ENCODE peak calls at places on chromosome 3, in four cellular contexts. One of them, this sample, is unnamed.

GRCh38 chr3:50525987-50526386 is 22.6 kb upstream of the CACNA2D2 start:
- DNase-seq in stomach: peak; percentile 35
- DNase-seq in suprapubic skin: no peak
- DNase-seq in transverse colon: no peak
- DNase-seq in this sample: no peak

GRCh38 chr3:110806924-110807323 is 264.7 kb upstream of the NECTIN3 start:
- DNase-seq in stomach: no peak
- DNase-seq in transverse colon: no peak
- DNase-seq in suprapubic skin: no peak
- DNase-seq in this sample: no peak

GRCh38 chr3:159649951-159650350 is 338.7 kb upstream of the IL12A start:
- DNase-seq in suprapubic skin: no peak
- DNase-seq in stomach: no peak
- DNase-seq in transverse colon: no peak
- DNase-seq in this sample: no peak

GRCh38 chr3:57810471-57811144 is 54.5 kb downstream of the SLMAP start:
- DNase-seq in transverse colon: no peak
- DNase-seq in suprapubic skin: no peak
- DNase-seq in stomach: no peak
- DNase-seq in this sample: no peak

GRCh38 chr3:9947025-9947995 is 4.9 kb downstream of the PRRT3 start:
- DNase-seq in transverse colon: peak; percentile 80
- DNase-seq in suprapubic skin: peak; percentile 72
- DNase-seq in stomach: peak; percentile 81
- DNase-seq in this sample: peak; percentile 65

GRCh38 chr3:151171145-151171544 is 31.9 kb downstream of the GPR171 start:
- DNase-seq in stomach: no peak
- DNase-seq in transverse colon: peak; percentile 39
- DNase-seq in suprapubic skin: no peak
- DNase-seq in this sample: no peak

GRCh38 chr3:70393881-70394612 is 81.6 kb upstream of the MDFIC2 start:
- DNase-seq in stomach: peak; percentile 33
- DNase-seq in transverse colon: no peak
- DNase-seq in suprapubic skin: no peak
- DNase-seq in this sample: no peak

GRCh38 chr3:169591159-169591951 is 72.2 kb downstream of the MECOM start:
- DNase-seq in transverse colon: peak; percentile 19
- DNase-seq in stomach: no peak
- DNase-seq in suprapubic skin: no peak
- DNase-seq in this sample: no peak

GRCh38 chr3:132535575-132536441 is 61.3 kb upstream of the ACKR4 start:
- DNase-seq in transverse colon: peak; percentile 52
- DNase-seq in suprapubic skin: peak; percentile 76
- DNase-seq in stomach: peak; percentile 65
- DNase-seq in this sample: peak; percentile 81

GRCh38 chr3:30597131-30597768 is 9.2 kb upstream of the TGFBR2 start:
- DNase-seq in suprapubic skin: no peak
- DNase-seq in transverse colon: no peak
- DNase-seq in stomach: no peak
- DNase-seq in this sample: no peak

GRCh38 chr3:177529716-177530335 is 332.5 kb upstream of the TBL1XR1 start:
- DNase-seq in transverse colon: no peak
- DNase-seq in suprapubic skin: no peak
- DNase-seq in stomach: no peak
- DNase-seq in this sample: no peak

GRCh38 chr3:107208100-107208499 is 169.1 kb upstream of the CCDC54 start:
- DNase-seq in suprapubic skin: no peak
- DNase-seq in stomach: no peak
- DNase-seq in transverse colon: no peak
- DNase-seq in this sample: peak; percentile 28

GRCh38 chr3:37202035-37202434 is 27.7 kb upstream of the LRRFIP2 start:
- DNase-seq in suprapubic skin: no peak
- DNase-seq in stomach: no peak
- DNase-seq in transverse colon: no peak
- DNase-seq in this sample: no peak

GRCh38 chr3:25621087-25621486 is 43.6 kb downstream of the TOP2B start:
- DNase-seq in transverse colon: no peak
- DNase-seq in suprapubic skin: no peak
- DNase-seq in stomach: no peak
- DNase-seq in this sample: no peak

GRCh38 chr3:183845608-183846288 is 20.4 kb upstream of the MAP6D1 start:
- DNase-seq in suprapubic skin: no peak
- DNase-seq in transverse colon: no peak
- DNase-seq in stomach: no peak
- DNase-seq in this sample: no peak

GRCh38 chr3:146803746-146804145 is 198.6 kb upstream of the PLSCR5 start:
- DNase-seq in stomach: no peak
- DNase-seq in transverse colon: no peak
- DNase-seq in suprapubic skin: no peak
- DNase-seq in this sample: no peak

GRCh38 chr3:171824076-171824475 is 13.8 kb upstream of the PLD1 start:
- DNase-seq in stomach: no peak
- DNase-seq in transverse colon: no peak
- DNase-seq in suprapubic skin: no peak
- DNase-seq in this sample: no peak

GRCh38 chr3:13544293-13544831 is 4.6 kb upstream of the FBLN2 start:
- DNase-seq in transverse colon: no peak
- DNase-seq in suprapubic skin: no peak
- DNase-seq in stomach: no peak
- DNase-seq in this sample: no peak

GRCh38 chr3:130968231-130968630 is 58.4 kb downstream of the ASTE1 start:
- DNase-seq in stomach: no peak
- DNase-seq in suprapubic skin: no peak
- DNase-seq in transverse colon: no peak
- DNase-seq in this sample: no peak

GRCh38 chr3:4497884-4498283 is 4.7 kb downstream of the ITPR1 start:
- DNase-seq in stomach: no peak
- DNase-seq in suprapubic skin: no peak
- DNase-seq in transverse colon: no peak
- DNase-seq in this sample: no peak

GRCh38 chr3:190360228-190360627 is 27.7 kb upstream of the CLDN16 start:
- DNase-seq in suprapubic skin: no peak
- DNase-seq in transverse colon: no peak
- DNase-seq in stomach: no peak
- DNase-seq in this sample: no peak

GRCh38 chr3:46729038-46729437 is 11.4 kb upstream of the PRSS50 start:
- DNase-seq in transverse colon: no peak
- DNase-seq in stomach: peak; percentile 13
- DNase-seq in suprapubic skin: no peak
- DNase-seq in this sample: no peak

GRCh38 chr3:46845860-46846623 is 17.2 kb downstream of the MYL3 start:
- DNase-seq in transverse colon: peak; percentile 79
- DNase-seq in suprapubic skin: peak; percentile 91
- DNase-seq in stomach: peak; percentile 70
- DNase-seq in this sample: peak; percentile 78

GRCh38 chr3:123084738-123085237 is 18.0 kb downstream of the PDIA5 start:
- DNase-seq in suprapubic skin: no peak
- DNase-seq in transverse colon: no peak
- DNase-seq in stomach: no peak
- DNase-seq in this sample: no peak

GRCh38 chr3:143241556-143241955 is 122.0 kb downstream of the CHST2 start:
- DNase-seq in suprapubic skin: no peak
- DNase-seq in stomach: no peak
- DNase-seq in transverse colon: no peak
- DNase-seq in this sample: no peak

GRCh38 chr3:123758081-123758564 is 126.0 kb downstream of the MYLK start:
- DNase-seq in suprapubic skin: no peak
- DNase-seq in transverse colon: no peak
- DNase-seq in stomach: no peak
- DNase-seq in this sample: no peak

GRCh38 chr3:180316321-180316720 is 279.6 kb upstream of the PEX5L start:
- DNase-seq in transverse colon: no peak
- DNase-seq in stomach: no peak
- DNase-seq in suprapubic skin: no peak
- DNase-seq in this sample: no peak

GRCh38 chr3:115885621-115886020 is 262.3 kb downstream of the GAP43 start:
- DNase-seq in stomach: no peak
- DNase-seq in suprapubic skin: no peak
- DNase-seq in transverse colon: no peak
- DNase-seq in this sample: no peak

GRCh38 chr3:107899996-107900651 is 190.7 kb downstream of the CD47 start:
- DNase-seq in suprapubic skin: no peak
- DNase-seq in transverse colon: no peak
- DNase-seq in stomach: no peak
- DNase-seq in this sample: no peak

GRCh38 chr3:181700168-181701087 is 11.3 kb upstream of the SOX2 start:
- DNase-seq in transverse colon: peak; percentile 64
- DNase-seq in stomach: peak; percentile 77
- DNase-seq in suprapubic skin: no peak
- DNase-seq in this sample: peak; percentile 63

GRCh38 chr3:78823859-78824258 is 943.9 kb downstream of the ROBO1 start:
- DNase-seq in suprapubic skin: no peak
- DNase-seq in stomach: no peak
- DNase-seq in transverse colon: no peak
- DNase-seq in this sample: no peak

DNA sequence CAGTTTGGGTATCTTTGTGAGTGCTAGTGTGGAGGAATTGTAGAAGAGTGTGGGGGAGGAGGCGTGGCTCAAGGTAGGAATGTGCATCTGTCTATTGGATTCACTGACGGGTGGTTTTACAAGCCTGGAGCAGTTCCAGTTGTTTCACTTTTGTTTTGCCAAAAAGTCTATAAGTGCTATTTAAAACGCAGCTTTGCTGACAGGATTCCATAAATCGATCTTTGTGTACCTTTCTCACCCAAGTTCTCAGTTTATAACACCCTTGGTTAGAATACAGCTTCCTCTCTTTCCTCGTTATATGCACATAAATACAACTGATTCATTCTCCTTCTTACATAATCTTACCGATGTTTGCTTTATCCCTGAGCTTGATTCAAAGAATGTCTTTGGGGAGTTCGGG is 123.2 kb upstream of the UBE2E2 start:
- DNase-seq in suprapubic skin: no peak
- DNase-seq in transverse colon: peak; percentile 52
- DNase-seq in stomach: no peak
- DNase-seq in this sample: no peak
- H3K4me3 ChIP-seq in suprapubic skin: peak overlapping the region; percentile 30
- H3K4me3 ChIP-seq in transverse colon: peak overlapping the region; percentile 27
- H3K4me3 ChIP-seq in stomach: no peak overlapping the region
- H3K4me3 ChIP-seq in this sample: no peak overlapping the region

GRCh38 chr3:16338124-16338523 is 73.1 kb downstream of the OXNAD1 start:
- DNase-seq in suprapubic skin: no peak
- DNase-seq in transverse colon: peak; percentile 47
- DNase-seq in stomach: peak; percentile 30
- DNase-seq in this sample: no peak
- TF ChIP-seq POLR2A in suprapubic skin: no peak
- TF ChIP-seq POLR2A in transverse colon: no peak
- TF ChIP-seq POLR2A in stomach: no peak
- TF ChIP-seq POLR2A in this sample: no peak

DNA sequence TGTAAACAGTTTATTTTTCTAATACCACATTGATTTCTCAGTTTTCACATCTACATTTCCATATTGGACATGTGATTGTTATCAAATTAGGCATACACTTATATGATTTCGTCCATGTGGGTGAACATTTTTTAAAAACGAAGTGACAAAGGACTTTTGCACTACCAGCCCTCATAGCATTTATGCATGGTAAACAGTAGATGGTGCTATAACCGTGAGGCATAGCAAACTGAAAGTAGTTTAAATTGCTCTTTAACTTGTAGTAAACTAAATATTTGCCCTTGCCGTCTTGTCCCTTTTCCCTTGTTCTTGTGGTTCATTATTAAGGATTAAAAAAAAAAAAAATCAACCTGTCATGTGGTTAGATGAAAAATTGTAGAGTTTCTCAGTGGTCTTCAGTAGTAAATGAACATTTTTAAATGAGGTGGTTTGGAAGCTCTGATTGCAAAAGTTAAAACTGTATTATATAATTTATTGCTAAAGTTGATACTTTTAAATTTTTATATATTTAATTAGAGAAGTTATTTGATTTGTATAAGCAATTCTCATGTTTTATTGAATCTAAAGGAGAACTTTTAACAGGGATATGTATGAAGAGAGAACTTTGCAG is 24.0 kb downstream of the STX19 start:
- DNase-seq in suprapubic skin: no peak
- DNase-seq in transverse colon: no peak
- DNase-seq in stomach: no peak
- DNase-seq in this sample: no peak
- H3K4me3 ChIP-seq in suprapubic skin: peak overlapping the region; percentile 30
- H3K4me3 ChIP-seq in transverse colon: peak overlapping the region; percentile 26
- H3K4me3 ChIP-seq in stomach: peak overlapping the region; percentile 14
- H3K4me3 ChIP-seq in this sample: peak overlapping the region; percentile 26

GRCh38 chr3:195258449-195259145 is 12.4 kb downstream of the XXYLT1 start:
- DNase-seq in stomach: no peak
- DNase-seq in transverse colon: no peak
- DNase-seq in suprapubic skin: no peak
- DNase-seq in this sample: no peak
- TF ChIP-seq POLR2A in stomach: no peak
- TF ChIP-seq POLR2A in transverse colon: no peak
- TF ChIP-seq POLR2A in suprapubic skin: no peak
- TF ChIP-seq POLR2A in this sample: no peak